ENCODE peak calls at places on chromosomes 6 and 20, in four cellular contexts. U is effector memory CD4-positive, alpha-beta T cell; T is PC-9; B is heart right ventricle. H is an unnamed sample.

GRCh38 chr20:1187605-1188171 is 2.9 kb upstream of the TMEM74B start:
- DNase-seq in U (no peak), B (no peak), T (peak; percentile 56), H (no peak)

GRCh38 chr6:154341876-154342275 is 14.7 kb downstream of the IPCEF1 start:
- DNase-seq in T (no peak), B (no peak), U (no peak), H (no peak)

GRCh38 chr6:85388531-85388930 is 61.4 kb upstream of the NT5E start:
- DNase-seq in B (no peak), T (no peak), U (no peak), H (no peak)

GRCh38 chr20:23295934-23296333 is 54.7 kb upstream of the NXT1 start:
- DNase-seq in B (no peak), T (no peak), U (no peak), H (no peak)

GRCh38 chr6:34276881-34277762 is 28.3 kb upstream of the SMIM29 start:
- DNase-seq in T (no peak), U (no peak), B (no peak), H (no peak)

GRCh38 chr6:42349753-42350573 is 101.8 kb downstream of the TRERF1 start:
- DNase-seq in T (no peak), U (no peak), B (no peak), H (no peak)

GRCh38 chr6:124984668-124985338 is 22.6 kb downstream of the RNF217 start:
- DNase-seq in U (no peak), B (no peak), T (no peak), H (no peak)

GRCh38 chr20:3655032-3655405 is 8.2 kb downstream of the GFRA4 start:
- DNase-seq in B (no peak), T (no peak), U (no peak), H (no peak)

GRCh38 chr20:973785-974194 is 28.3 kb downstream of the RSPO4 start:
- DNase-seq in U (no peak), T (peak; percentile 38), B (no peak), H (peak; percentile 17)

GRCh38 chr6:64683682-64684081 is 1023.3 kb downstream of the EYS start:
- DNase-seq in B (no peak), U (no peak), T (no peak), H (no peak)

GRCh38 chr20:59318201-59318790 is 17.9 kb downstream of the EDN3 start:
- DNase-seq in T (no peak), U (no peak), B (no peak), H (no peak)

GRCh38 chr6:151081658-151082057 is 158.1 kb upstream of the AKAP12 start:
- DNase-seq in B (no peak), T (no peak), U (no peak), H (no peak)

GRCh38 chr6:160041608-160042007 is 72.7 kb downstream of the IGF2R start:
- DNase-seq in B (peak; percentile 39), T (no peak), U (no peak), H (no peak)

GRCh38 chr20:31681128-31681727 is 41.4 kb downstream of the BCL2L1 start:
- DNase-seq in U (no peak), B (no peak), T (no peak), H (no peak)

GRCh38 chr6:146090474-146090873 is 61.6 kb downstream of the GRM1 start:
- DNase-seq in B (no peak), U (no peak), T (no peak), H (no peak)

GRCh38 chr6:106973841-106974336 is 640 bp downstream of the CD24 start:
- DNase-seq in U (no peak), B (no peak), T (no peak), H (no peak)

GRCh38 chr20:1764136-1765033 is 106.8 kb upstream of the SIRPG start:
- DNase-seq in T (peak; percentile 62), B (peak; percentile 67), U (peak; percentile 13), H (peak; percentile 56)

GRCh38 chr6:7991992-7992815 is 72.0 kb downstream of the BLOC1S5 start:
- DNase-seq in B (no peak), U (no peak), T (peak; percentile 51), H (no peak)

GRCh38 chr6:43242908-43243648 is at the start of gene TTBK1:
- DNase-seq in U (peak; percentile 29), T (no peak), B (no peak), H (peak; percentile 46)

GRCh38 chr6:29748391-29749352 is 25.4 kb downstream of the HLA-F start:
- DNase-seq in T (peak; percentile 81), U (peak; percentile 78), B (peak; percentile 94), H (peak; percentile 78)

GRCh38 chr6:155850408-155850841 is 394.8 kb upstream of the NOX3 start:
- DNase-seq in T (no peak), B (no peak), U (no peak), H (no peak)

GRCh38 chr6:52362443-52363221 is 681 bp downstream of the PAQR8 start:
- DNase-seq in U (peak; percentile 19), T (no peak), B (peak; percentile 28), H (peak; percentile 69)

GRCh38 chr6:112237644-112238043 is 16.7 kb downstream of the LAMA4 start:
- DNase-seq in T (no peak), B (no peak), U (no peak), H (no peak)

GRCh38 chr6:65191412-65191811 is 515.6 kb downstream of the EYS start:
- DNase-seq in T (no peak), U (no peak), B (no peak), H (no peak)

GRCh38 chr6:74368746-74369145 is 672.7 kb downstream of the CD109 start:
- DNase-seq in T (no peak), B (no peak), U (no peak), H (no peak)

GRCh38 chr20:42218566-42218965 is 600.4 kb upstream of the CHD6 start:
- DNase-seq in B (no peak), U (no peak), T (no peak), H (no peak)

GRCh38 chr6:36119927-36120477 is 10.3 kb upstream of the MAPK13 start:
- DNase-seq in B (no peak), T (no peak), U (no peak), H (no peak)

GRCh38 chr6:75934643-75935472 is 137.6 kb downstream of the IMPG1 start:
- DNase-seq in T (no peak), B (peak; percentile 16), U (no peak), H (no peak)

GRCh38 chr6:27053738-27054137 is 193.8 kb upstream of the PRSS16 start:
- DNase-seq in T (no peak), B (no peak), U (no peak), H (no peak)

GRCh38 chr6:42448391-42448790 is 3.3 kb downstream of the TRERF1 start:
- DNase-seq in U (no peak), T (no peak), B (no peak), H (no peak)

GRCh38 chr6:617485-618100 is 39.3 kb downstream of the HUS1B start:
- DNase-seq in T (no peak), B (no peak), U (no peak), H (peak; percentile 3)

GRCh38 chr6:3439961-3440360 is 16.9 kb downstream of the SLC22A23 start:
- DNase-seq in B (no peak), T (no peak), U (no peak), H (no peak)

GRCh38 chr20:1417273-1417672 is 24.4 kb upstream of the FKBP1A start:
- DNase-seq in T (peak; percentile 77), U (no peak), B (no peak), H (no peak)

GRCh38 chr6:154197176-154197850 is 158.3 kb downstream of the OPRM1 start:
- DNase-seq in B (no peak), T (no peak), U (no peak), H (no peak)

GRCh38 chr6:149334682-149335160 is 17.2 kb downstream of the TAB2 start:
- DNase-seq in B (no peak), U (no peak), T (peak; percentile 68), H (no peak)

GRCh38 chr6:170459451-170459850 is 93.7 kb downstream of the PSMB1 start:
- DNase-seq in U (no peak), B (no peak), T (no peak), H (peak; percentile 55)

GRCh38 chr6:81878479-81878878 is 126.0 kb upstream of the TENT5A start:
- DNase-seq in U (no peak), T (no peak), B (no peak), H (no peak)

GRCh38 chr6:81876977-81877376 is 124.5 kb upstream of the TENT5A start:
- DNase-seq in U (no peak), B (no peak), T (no peak), H (no peak)

GRCh38 chr6:81875776-81876293 is 123.4 kb upstream of the TENT5A start:
- DNase-seq in U (no peak), T (no peak), B (no peak), H (no peak)

GRCh38 chr6:81886157-81886556 is 133.7 kb upstream of the TENT5A start:
- DNase-seq in B (no peak), T (no peak), U (no peak), H (no peak)

DNA sequence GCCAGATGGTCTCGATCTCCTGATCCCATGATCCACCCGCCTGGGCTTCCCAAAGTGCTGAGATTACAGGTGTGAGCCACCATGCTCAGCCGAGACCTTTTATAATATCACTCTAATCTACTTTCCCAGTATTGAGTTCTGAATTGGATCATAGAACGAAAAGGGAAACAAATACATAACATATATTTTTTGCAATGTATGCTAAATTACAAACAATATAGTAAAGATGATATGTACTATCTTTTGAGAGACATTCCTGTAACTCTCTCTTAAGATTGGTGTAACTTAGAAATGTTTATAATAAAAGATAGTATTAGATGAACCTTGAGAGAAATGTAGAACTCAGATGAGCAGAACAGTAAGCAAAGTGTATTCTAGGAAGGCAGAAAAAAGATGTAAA is 129.2 kb upstream of the TENT5A start:
- DNase-seq in T (no peak), B (no peak), U (no peak), H (no peak)
- H3K36me3 ChIP-seq in T (no peaks in the 10 kb centered on the region), B (no peaks in the 10 kb centered on the region), U (no peaks in the 10 kb centered on the region), H (no peaks in the 10 kb centered on the region)

GRCh38 chr6:132504757-132505156 is 8.2 kb downstream of the STX7 start:
- DNase-seq in B (no peak), T (no peak), U (no peak), H (no peak)
- H3K36me3 ChIP-seq in B (peaks cover 45% of the 10 kb centered on the region), T (peaks cover 10% of the 10 kb centered on the region), U (peaks cover 10% of the 10 kb centered on the region), H (peaks cover 12% of the 10 kb centered on the region)

GRCh38 chr6:73152556-73152955 is 72.7 kb downstream of the KHDC1L start:
- DNase-seq in T (no peak), B (no peak), U (no peak), H (no peak)
- H3K36me3 ChIP-seq in T (no peaks in the 10 kb centered on the region), B (no peaks in the 10 kb centered on the region), U (no peaks in the 10 kb centered on the region), H (no peaks in the 10 kb centered on the region)

GRCh38 chr6:119187596-119187995 is 109.1 kb upstream of the FAM184A start:
- DNase-seq in B (no peak), T (no peak), U (no peak), H (no peak)

GRCh38 chr6:119183457-119183856 is 105.0 kb upstream of the FAM184A start:
- DNase-seq in B (no peak), U (no peak), T (no peak), H (no peak)

GRCh38 chr6:119184008-119184665 is 105.7 kb upstream of the FAM184A start:
- DNase-seq in U (no peak), T (no peak), B (no peak), H (no peak)

GRCh38 chr6:119189498-119189897 is 111.0 kb upstream of the FAM184A start:
- DNase-seq in B (no peak), U (no peak), T (no peak), H (no peak)

DNA sequence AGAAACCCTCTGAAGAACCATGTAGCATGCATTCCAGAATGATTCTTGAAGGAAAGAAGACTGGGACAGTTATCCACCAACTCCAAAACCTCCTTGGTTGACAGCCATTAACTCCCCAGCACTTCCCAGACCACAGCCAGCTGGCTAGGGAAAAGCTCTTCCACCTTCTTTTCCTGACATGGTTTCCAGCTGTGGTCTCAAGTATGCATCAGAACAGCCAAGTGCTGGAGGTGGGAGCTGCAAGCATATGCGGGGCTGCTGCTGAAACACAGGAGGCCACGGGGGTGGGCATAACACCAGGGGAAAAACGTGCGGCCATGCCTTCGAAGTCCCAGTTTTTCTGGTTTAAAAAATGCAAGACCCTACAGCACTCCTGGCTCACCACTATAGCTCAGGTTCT is 108.0 kb upstream of the FAM184A start:
- DNase-seq in U (no peak), B (no peak), T (no peak), H (no peak)
- H3K36me3 ChIP-seq in U (peaks cover 7% of the 10 kb centered on the region), B (peaks cover 42% of the 10 kb centered on the region), T (peaks cover 10% of the 10 kb centered on the region), H (no peaks in the 10 kb centered on the region)

H was measured in CD8-positive, alpha-beta T cell.